ENCODE peak calls at places on chromosomes 3 and 15, in four cellular contexts. G is neural progenitor cell, T is adrenal gland, M is HCT116. F is an unnamed sample.

GRCh38 chr15:85691350-85692240 is 103.1 kb downstream of the KLHL25 start:
- DNase-seq in M (no peak), G (peak), T (no peak), F (no peak)

GRCh38 chr3:112128843-112129727 is 4.0 kb downstream of the GCSAM start:
- DNase-seq in T (no peak), M (no peak), G (peak), F (no peak)

GRCh38 chr15:56241374-56242085 is 2.1 kb downstream of the RFX7 start:
- DNase-seq in T (no peak), M (no peak), G (no peak), F (no peak)

GRCh38 chr3:161212892-161213291 is 8.2 kb upstream of the NMD3 start:
- DNase-seq in M (no peak), G (no peak), T (no peak), F (no peak)

GRCh38 chr3:157042226-157042625 is 117.7 kb downstream of the CCNL1 start:
- DNase-seq in G (no peak), M (no peak), T (no peak), F (no peak)

GRCh38 chr15:99446565-99447496 is 119.0 kb upstream of the MEF2A start:
- DNase-seq in G (no peak), T (no peak), M (no peak), F (peak)

GRCh38 chr3:24548278-24548677 is 53.6 kb upstream of the THRB start:
- DNase-seq in G (no peak), M (no peak), T (no peak), F (no peak)

GRCh38 chr15:55279746-55280351 is 9.8 kb downstream of the RAB27A start:
- DNase-seq in T (peak), G (no peak), M (peak), F (no peak)

GRCh38 chr3:110027446-110027845 is 690.1 kb upstream of the DPPA4 start:
- DNase-seq in M (peak), G (no peak), T (no peak), F (no peak)

GRCh38 chr3:57852896-57853295 is 96.8 kb downstream of the SLMAP start:
- DNase-seq in T (no peak), G (no peak), M (no peak), F (no peak)

GRCh38 chr3:173902866-173903265 is 505.3 kb downstream of the NLGN1 start:
- DNase-seq in M (no peak), T (no peak), G (peak), F (no peak)

GRCh38 chr3:197345381-197345780 is 47.0 kb upstream of the DLG1 start:
- DNase-seq in G (no peak), T (no peak), M (no peak), F (no peak)

GRCh38 chr3:149377408-149378111 is at the start of gene TM4SF1:
- DNase-seq in T (peak), M (no peak), G (no peak), F (peak)

GRCh38 chr3:63135362-63135761 is 142.7 kb upstream of the SYNPR start:
- DNase-seq in M (no peak), G (peak), T (no peak), F (no peak)

GRCh38 chr15:72184165-72184811 is 13.3 kb downstream of the GRAMD2A start:
- DNase-seq in G (peak), T (no peak), M (peak), F (no peak)

DNA sequence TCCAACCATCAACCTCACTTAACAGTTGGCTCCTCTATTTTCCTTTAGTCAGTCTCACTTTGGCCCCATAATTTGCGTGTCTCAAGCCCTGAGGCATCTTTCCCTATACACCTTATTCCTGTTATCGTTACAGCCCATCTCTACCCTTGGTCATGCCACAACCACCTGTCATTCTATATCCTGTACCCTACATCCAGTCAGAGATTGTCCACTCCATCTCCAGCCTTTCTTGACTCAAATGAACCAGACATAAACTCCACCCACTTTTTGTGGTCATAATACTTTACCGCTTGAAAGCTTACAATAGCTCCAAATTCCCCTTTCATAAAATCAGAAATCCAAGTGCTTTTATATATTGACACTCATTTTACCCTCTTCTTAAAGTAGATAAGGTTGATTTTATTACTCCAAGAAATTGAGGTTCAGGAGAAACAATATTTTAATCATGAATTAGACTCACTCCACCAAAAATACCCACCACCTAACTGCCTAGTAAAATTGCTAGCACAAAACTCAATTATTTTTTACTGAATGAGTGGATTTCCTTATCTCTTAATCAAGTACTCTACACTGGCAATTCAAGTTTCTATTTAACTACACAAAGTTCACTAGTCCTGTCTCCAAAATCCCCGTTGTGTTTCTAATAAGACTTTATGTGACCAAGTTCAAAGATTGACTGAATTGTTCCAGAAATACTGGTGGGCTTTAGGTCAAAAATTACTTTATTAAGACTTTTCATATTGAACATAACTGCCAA is 9.1 kb downstream of the CCR4 start:
- DNase-seq in M (no peak), G (no peak), T (no peak), F (no peak)
- H3K4me3 ChIP-seq in M (no peak), G (no peak), T (no peak), F (no peak)

GRCh38 chr3:146839727-146840126 is 234.6 kb upstream of the PLSCR5 start:
- DNase-seq in G (no peak), M (no peak), T (no peak), F (no peak)

GRCh38 chr3:146838221-146838620 is 233.1 kb upstream of the PLSCR5 start:
- DNase-seq in G (no peak), T (no peak), M (no peak), F (no peak)

GRCh38 chr3:146845361-146845760 is 240.2 kb upstream of the PLSCR5 start:
- DNase-seq in T (no peak), G (no peak), M (no peak), F (no peak)

DNA sequence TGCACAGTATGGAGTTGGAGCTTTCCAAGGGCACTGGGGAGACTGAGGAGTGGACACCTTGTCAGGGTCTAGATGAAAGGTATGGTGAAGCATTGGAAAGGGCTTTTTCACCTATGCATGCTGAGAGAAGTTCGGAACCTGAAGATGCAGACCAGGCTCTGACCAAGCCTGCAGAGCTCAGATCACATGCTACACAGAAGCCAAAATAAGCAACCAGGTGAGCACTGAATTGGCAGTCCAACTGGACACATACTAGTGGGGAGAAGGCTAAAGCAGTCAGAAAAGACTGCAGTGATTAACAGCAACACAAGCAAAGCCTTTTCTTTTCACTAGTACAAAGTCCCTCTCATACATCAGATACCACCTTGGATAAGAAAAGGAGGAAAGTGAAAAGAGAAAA is 238.3 kb upstream of the PLSCR5 start:
- DNase-seq in G (no peak), M (no peak), T (no peak), F (no peak)
- H3K27ac ChIP-seq in G (no peak), M (no peak), T (no peak), F (no peak)

GRCh38 chr3:9233101-9233500 is 16.3 kb downstream of the SRGAP3 start:
- DNase-seq in T (no peak), G (no peak), M (no peak), F (no peak)
- TF ChIP-seq CTCF in T (no peak), G (no peak), M (no peak), F (no peak)

DNA sequence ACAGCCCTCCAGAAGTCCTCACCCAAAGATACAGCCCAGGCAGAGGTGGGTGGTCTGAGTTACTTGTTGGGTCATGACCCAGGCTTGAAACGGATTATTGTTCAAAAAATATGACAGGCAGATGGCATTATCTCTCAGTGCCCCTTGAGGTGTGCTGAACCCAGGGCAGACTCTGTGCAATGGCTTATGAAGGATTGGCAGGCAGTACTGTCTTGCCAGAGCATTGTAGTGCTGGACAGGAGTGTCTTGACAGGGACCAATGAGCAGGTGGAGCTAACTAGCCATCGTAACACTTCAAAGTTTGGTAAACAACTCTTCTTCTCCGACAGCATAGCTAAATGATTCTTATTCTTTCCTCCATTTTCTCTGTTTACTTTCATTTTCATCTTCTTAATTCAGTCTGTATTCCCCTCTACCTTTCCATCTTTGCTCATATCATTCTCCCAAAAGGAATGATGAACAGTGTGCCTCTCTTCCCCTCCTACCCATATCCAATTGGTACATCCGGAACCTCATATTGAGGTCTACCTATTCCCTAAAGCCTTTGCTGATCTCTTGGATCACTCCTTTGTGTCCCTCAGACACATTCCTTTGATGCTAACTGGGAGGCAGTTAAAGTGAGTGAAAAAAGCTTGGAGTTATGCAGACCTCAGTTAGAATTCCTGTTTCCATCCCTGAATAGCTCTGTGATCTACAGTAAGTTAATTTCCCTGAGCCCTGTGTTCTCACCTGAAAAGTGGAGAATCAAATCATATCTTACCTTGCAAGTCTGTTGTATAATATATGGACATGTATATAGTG is 2.6 kb upstream of the IL20RB start:
- DNase-seq in T (no peak), G (peak), M (no peak), F (no peak)
- H3K4me3 ChIP-seq in T (no peak), G (no peak), M (peak), F (no peak)

DNA sequence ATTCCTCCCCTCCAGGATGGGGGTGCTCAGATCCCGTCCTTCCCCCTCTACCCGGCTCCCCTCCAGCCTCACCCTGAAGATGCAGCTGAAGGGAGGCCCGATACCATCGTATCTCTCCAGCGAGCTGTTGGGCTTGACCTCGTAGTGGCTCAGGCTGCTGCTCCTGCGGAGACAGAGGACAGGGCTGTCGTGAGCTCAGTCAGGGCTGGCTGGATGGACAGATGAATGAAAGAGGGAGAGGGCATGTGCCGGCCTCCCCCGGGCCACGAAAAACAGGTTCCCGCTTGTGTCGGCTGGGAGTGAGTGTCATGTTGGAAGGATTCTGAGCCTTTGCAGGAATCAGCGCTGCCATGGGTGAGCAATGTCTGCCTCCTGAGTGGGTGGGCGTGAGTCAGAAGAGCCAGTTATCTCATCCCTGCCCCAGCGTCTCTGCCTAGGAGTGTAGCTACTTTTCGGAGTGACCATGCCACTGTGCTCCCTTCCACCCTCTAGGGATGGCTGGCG is 35.2 kb downstream of the FEM1B start:
- DNase-seq in G (no peak), M (no peak), T (peak), F (peak)
- H3K27ac ChIP-seq in G (no peak), M (no peak), T (no peak), F (peak)

GRCh38 chr3:50441818-50442217 is 61.6 kb downstream of the CACNA2D2 start:
- DNase-seq in M (no peak), T (no peak), G (no peak), F (no peak)
- TF ChIP-seq CTCF in M (no peak), T (no peak), G (no peak), F (no peak)

GRCh38 chr15:44215594-44215993 is 20.5 kb upstream of the FRMD5 start:
- DNase-seq in G (no peak), T (peak), M (peak), F (no peak)
- H3K4me3 ChIP-seq in G (no peak), T (no peak), M (peak), F (no peak)

F was measured in coronary artery.